ENCODE peak calls at places on chromosome 9, in four cellular contexts. One of them, this sample, is unnamed.

GRCh38 chr9:73615557-73615956 is 463.9 kb downstream of the ANXA1 start:
- DNase-seq in kidney: no peak
- DNase-seq in left ventricle myocardium inferior: no peak
- DNase-seq in sigmoid colon: no peak
- DNase-seq in this sample: no peak

GRCh38 chr9:112224401-112225289 is 49.5 kb upstream of the SUSD1 start:
- DNase-seq in kidney: no peak
- DNase-seq in left ventricle myocardium inferior: no peak
- DNase-seq in sigmoid colon: no peak
- DNase-seq in this sample: no peak

GRCh38 chr9:112029921-112030444 is 133.4 kb downstream of the UGCG start:
- DNase-seq in kidney: no peak
- DNase-seq in left ventricle myocardium inferior: no peak
- DNase-seq in sigmoid colon: no peak
- DNase-seq in this sample: no peak

GRCh38 chr9:17744786-17745185 is 165.9 kb downstream of the SH3GL2 start:
- DNase-seq in kidney: no peak
- DNase-seq in left ventricle myocardium inferior: no peak
- DNase-seq in sigmoid colon: no peak
- DNase-seq in this sample: no peak

GRCh38 chr9:80867731-80868130 is 821.6 kb downstream of the TLE1 start:
- DNase-seq in kidney: no peak
- DNase-seq in left ventricle myocardium inferior: no peak
- DNase-seq in sigmoid colon: no peak
- DNase-seq in this sample: no peak

GRCh38 chr9:98942906-98943681 is 613 bp upstream of the COL15A1 start:
- DNase-seq in kidney: no peak
- DNase-seq in left ventricle myocardium inferior: no peak
- DNase-seq in sigmoid colon: no peak
- DNase-seq in this sample: no peak

GRCh38 chr9:3507395-3508077 is 18.3 kb downstream of the RFX3 start:
- DNase-seq in kidney: no peak
- DNase-seq in left ventricle myocardium inferior: no peak
- DNase-seq in sigmoid colon: no peak
- DNase-seq in this sample: no peak

GRCh38 chr9:136726631-136727191 is 14.3 kb downstream of the DIPK1B start:
- DNase-seq in kidney: no peak
- DNase-seq in left ventricle myocardium inferior: no peak
- DNase-seq in sigmoid colon: no peak
- DNase-seq in this sample: no peak

GRCh38 chr9:109576762-109577161 is 78.7 kb upstream of the PTPN3 start:
- DNase-seq in kidney: no peak
- DNase-seq in left ventricle myocardium inferior: no peak
- DNase-seq in sigmoid colon: no peak
- DNase-seq in this sample: no peak

GRCh38 chr9:98479967-98480847 is 224.8 kb upstream of the TBC1D2 start:
- DNase-seq in kidney: no peak
- DNase-seq in left ventricle myocardium inferior: no peak
- DNase-seq in sigmoid colon: no peak
- DNase-seq in this sample: no peak

GRCh38 chr9:137506274-137506673 is 43.9 kb downstream of the PNPLA7 start:
- DNase-seq in kidney: peak
- DNase-seq in left ventricle myocardium inferior: no peak
- DNase-seq in sigmoid colon: peak
- DNase-seq in this sample: no peak

GRCh38 chr9:70830618-70831017 is 290.8 kb downstream of the TRPM3 start:
- DNase-seq in kidney: no peak
- DNase-seq in left ventricle myocardium inferior: no peak
- DNase-seq in sigmoid colon: no peak
- DNase-seq in this sample: no peak

GRCh38 chr9:137881591-137882505 is 4.3 kb downstream of the CACNA1B start:
- DNase-seq in kidney: no peak
- DNase-seq in left ventricle myocardium inferior: no peak
- DNase-seq in sigmoid colon: no peak
- DNase-seq in this sample: no peak

GRCh38 chr9:88804289-88804596 is 187.0 kb upstream of the S1PR3 start:
- DNase-seq in kidney: no peak
- DNase-seq in left ventricle myocardium inferior: no peak
- DNase-seq in sigmoid colon: no peak
- DNase-seq in this sample: no peak
- TF ChIP-seq CTCF in kidney: no peak
- TF ChIP-seq CTCF in left ventricle myocardium inferior: no peak
- TF ChIP-seq CTCF in sigmoid colon: no peak
- TF ChIP-seq CTCF in this sample: no peak

GRCh38 chr9:79477955-79478751 is 93.6 kb upstream of the TLE4 start:
- DNase-seq in kidney: no peak
- DNase-seq in left ventricle myocardium inferior: no peak
- DNase-seq in sigmoid colon: no peak
- DNase-seq in this sample: no peak
- TF ChIP-seq CTCF in kidney: no peak
- TF ChIP-seq CTCF in left ventricle myocardium inferior: peak
- TF ChIP-seq CTCF in sigmoid colon: no peak
- TF ChIP-seq CTCF in this sample: no peak

DNA sequence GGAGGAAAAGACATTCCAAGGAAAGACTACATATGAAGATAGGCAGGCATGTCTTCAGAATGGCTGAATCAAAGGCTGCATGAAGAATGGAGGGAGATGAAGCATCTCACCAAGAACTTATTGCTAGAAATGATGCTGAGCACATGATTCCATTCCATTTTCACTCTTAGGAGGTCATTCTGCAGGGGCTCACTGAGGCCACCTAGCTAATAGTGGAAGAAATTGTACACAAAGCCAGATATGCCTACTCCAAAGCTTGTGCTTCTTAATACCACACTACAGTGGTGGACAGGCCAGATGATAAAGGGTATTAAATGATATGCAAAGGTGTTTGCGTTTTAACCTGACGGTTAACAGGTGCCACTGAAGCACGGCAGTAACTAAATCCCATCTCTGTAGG is 14.7 kb downstream of the NDUFA8 start:
- DNase-seq in kidney: no peak
- DNase-seq in left ventricle myocardium inferior: no peak
- DNase-seq in sigmoid colon: no peak
- DNase-seq in this sample: no peak
- TF ChIP-seq CTCF in kidney: peak
- TF ChIP-seq CTCF in left ventricle myocardium inferior: peak
- TF ChIP-seq CTCF in sigmoid colon: no peak
- TF ChIP-seq CTCF in this sample: no peak

GRCh38 chr9:106019017-106019692 is 324.8 kb downstream of the TMEM38B start:
- DNase-seq in kidney: no peak
- DNase-seq in left ventricle myocardium inferior: no peak
- DNase-seq in sigmoid colon: no peak
- DNase-seq in this sample: no peak

GRCh38 chr9:106019702-106020101 is 325.4 kb downstream of the TMEM38B start:
- DNase-seq in kidney: no peak
- DNase-seq in left ventricle myocardium inferior: no peak
- DNase-seq in sigmoid colon: no peak
- DNase-seq in this sample: no peak

DNA sequence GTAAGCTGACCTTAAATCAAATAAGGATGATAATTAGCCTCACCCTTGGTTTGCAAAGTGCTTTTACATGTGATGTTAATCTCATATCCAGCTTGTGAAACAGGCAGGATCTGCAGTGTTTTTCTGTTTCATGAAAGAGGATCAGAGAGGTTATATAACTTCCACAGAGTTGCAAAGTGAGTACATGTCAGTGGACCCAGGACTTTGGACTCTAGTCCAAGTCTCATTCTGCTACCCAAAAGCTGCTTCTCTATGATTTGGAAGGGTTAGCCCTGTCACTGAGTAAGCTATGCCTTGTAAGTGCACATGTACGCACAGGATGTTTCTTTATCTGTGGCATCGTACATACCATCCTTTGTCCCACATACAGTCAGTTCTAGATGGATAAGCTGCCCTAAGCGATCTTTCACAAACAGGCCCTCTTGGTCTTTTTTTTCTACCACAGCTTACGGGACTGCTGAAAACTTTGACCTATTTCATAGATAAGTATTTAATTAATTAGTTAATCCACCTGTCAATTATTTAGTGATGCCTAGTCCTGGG is 322.9 kb downstream of the TMEM38B start:
- DNase-seq in kidney: no peak
- DNase-seq in left ventricle myocardium inferior: no peak
- DNase-seq in sigmoid colon: no peak
- DNase-seq in this sample: no peak
- TF ChIP-seq CTCF in kidney: no peak
- TF ChIP-seq CTCF in left ventricle myocardium inferior: no peak
- TF ChIP-seq CTCF in sigmoid colon: no peak
- TF ChIP-seq CTCF in this sample: no peak

GRCh38 chr9:89853161-89853560 is 248.3 kb downstream of the GADD45G start:
- DNase-seq in kidney: no peak
- DNase-seq in left ventricle myocardium inferior: no peak
- DNase-seq in sigmoid colon: no peak
- DNase-seq in this sample: no peak
- TF ChIP-seq CTCF in kidney: no peak
- TF ChIP-seq CTCF in left ventricle myocardium inferior: no peak
- TF ChIP-seq CTCF in sigmoid colon: no peak
- TF ChIP-seq CTCF in this sample: no peak

DNA sequence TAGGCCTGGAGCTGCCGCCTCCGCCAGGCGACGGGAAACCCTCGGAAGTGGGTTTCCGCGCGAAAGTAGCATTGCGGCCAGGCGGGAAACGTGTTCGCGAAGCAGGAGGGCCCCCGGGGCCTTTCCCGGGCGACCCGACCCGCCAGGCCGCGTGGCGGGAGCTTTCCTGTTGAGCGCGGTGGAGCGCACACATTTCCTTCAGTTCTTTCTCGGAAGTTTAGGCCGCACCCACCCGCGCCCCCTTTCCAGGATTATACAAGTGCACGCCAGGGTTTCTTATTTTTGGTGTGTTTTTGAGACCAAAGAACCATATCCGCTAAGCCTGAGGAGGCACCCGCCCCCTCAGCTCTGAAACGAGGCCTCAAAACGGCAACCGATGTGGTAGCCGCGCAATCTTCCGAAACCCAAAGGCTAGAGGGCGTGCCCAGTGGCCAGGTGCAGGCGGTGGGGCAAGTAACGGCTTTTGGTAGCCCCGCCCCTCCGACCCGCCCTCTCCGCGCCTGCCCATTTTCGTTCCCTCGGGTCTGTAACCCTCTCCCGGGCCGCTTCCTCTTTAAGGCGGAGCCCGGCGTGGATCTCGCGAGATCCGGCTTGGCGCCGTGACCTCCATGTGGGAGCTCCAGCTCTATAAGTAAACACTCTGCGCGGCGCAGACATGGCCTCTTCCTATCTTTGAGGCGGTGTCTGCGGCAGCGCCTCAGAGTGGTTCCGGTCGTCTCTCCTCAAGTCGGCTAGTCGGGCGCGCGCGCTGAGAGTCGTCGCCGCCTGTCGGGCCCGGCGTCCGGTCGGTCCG is at the start of gene UHRF2:
- DNase-seq in kidney: peak
- DNase-seq in left ventricle myocardium inferior: peak
- DNase-seq in sigmoid colon: peak
- DNase-seq in this sample: peak
- TF ChIP-seq CTCF in kidney: no peak
- TF ChIP-seq CTCF in left ventricle myocardium inferior: no peak
- TF ChIP-seq CTCF in sigmoid colon: no peak
- TF ChIP-seq CTCF in this sample: no peak